ENCODE peak calls at places on chromosomes 5 and 9, in eight cellular contexts. O is T-cell; L is choroid plexus epithelial cell; P is activated CD4-positive, alpha-beta memory T cell treated with anti-CD3 and anti-CD28 coated beads for 36 hours; E is stimulated activated CD4-positive, alpha-beta T cell treated with anti-CD3 and anti-CD28 coated beads, Interleukin-1b, Interleukin-23, amount 100 ng/mL, for 4 hours; D is iPS-NIHi11; A is right lobe of liver; X is WERI-Rb-1. J is an unnamed sample.
A peak's percentile ranks its signal among the peaks of the same experiment; 100 is the strongest.

GRCh38 chr9:14373319-14373632 is 59.3 kb upstream of the NFIB start:
- DNase-seq in O (no peak), L (peak; percentile 24), P (no peak), E (no peak), D (no peak), A (no peak), X (no peak), J (no peak)

GRCh38 chr5:34923694-34924461 is 5.5 kb upstream of the DNAJC21 start:
- DNase-seq in O (no peak), L (peak; percentile 91), P (peak; percentile 42), E (no peak), D (peak; percentile 19), A (no peak), X (no peak), J (no peak)

GRCh38 chr9:134189475-134190231 is 25.3 kb upstream of the RNU6ATAC start:
- DNase-seq in O (no peak), L (no peak), P (no peak), E (no peak), D (no peak), A (peak; percentile 54), X (peak; percentile 63), J (no peak)

GRCh38 chr9:27671591-27671990 is 98.3 kb upstream of the C9orf72 start:
- DNase-seq in O (no peak), L (peak; percentile 59), P (no peak), E (no peak), D (no peak), A (no peak), X (no peak), J (no peak)

GRCh38 chr5:172164773-172165212 is 23.2 kb downstream of the STK10 start:
- DNase-seq in O (no peak), L (no peak), P (no peak), E (no peak), D (no peak), A (no peak), X (no peak), J (no peak)

GRCh38 chr9:13049223-13049622 is 230.3 kb downstream of the MPDZ start:
- DNase-seq in O (no peak), L (peak; percentile 47), P (no peak), E (no peak), D (no peak), A (no peak), X (no peak), J (no peak)

GRCh38 chr5:132017316-132017715 is 5.9 kb upstream of the ACSL6 start:
- DNase-seq in O (no peak), L (no peak), P (no peak), E (no peak), D (no peak), A (no peak), X (no peak), J (no peak)

GRCh38 chr5:56024810-56025302 is 30.1 kb upstream of the IL6ST start:
- DNase-seq in O (no peak), L (no peak), P (no peak), E (no peak), D (no peak), A (no peak), X (no peak), J (no peak)

GRCh38 chr5:167783145-167783817 is 508.2 kb upstream of the WWC1 start:
- DNase-seq in O (no peak), L (peak; percentile 84), P (no peak), E (no peak), D (no peak), A (no peak), X (no peak), J (no peak)

GRCh38 chr5:57931807-57932206 is 449.2 kb upstream of the ACTBL2 start:
- DNase-seq in O (no peak), L (no peak), P (no peak), E (no peak), D (no peak), A (no peak), X (no peak), J (no peak)

GRCh38 chr5:19920761-19921160 is 67.2 kb downstream of the CDH18 start:
- DNase-seq in O (no peak), L (peak; percentile 52), P (no peak), E (no peak), D (no peak), A (no peak), X (no peak), J (no peak)

J was measured in T follicular helper cell.